ENCODE peak calls at places on chromosome 10, in four cellular contexts. P, M, O and J are unnamed samples.

GRCh38 chr10:123472606-123473005 is 193.5 kb upstream of the GPR26 start:
- DNase-seq in P (no peak), M (peak; percentile 82), O (no peak), J (peak; percentile 62)

GRCh38 chr10:17848646-17849045 is 39.5 kb downstream of the MRC1 start:
- DNase-seq in P (no peak), M (no peak), O (no peak), J (no peak)

GRCh38 chr10:26890956-26891355 is 30.2 kb upstream of the ABI1 start:
- DNase-seq in P (peak; percentile 84), M (peak; percentile 67), O (peak; percentile 37), J (peak; percentile 72)

GRCh38 chr10:72066318-72067284 is 21.8 kb downstream of the SPOCK2 start:
- DNase-seq in P (no peak), M (no peak), O (no peak), J (no peak)

GRCh38 chr10:18618995-18619394 is 32.4 kb downstream of the NSUN6 start:
- DNase-seq in P (no peak), M (no peak), O (no peak), J (no peak)

GRCh38 chr10:91050371-91051034 is 129.6 kb upstream of the ANKRD1 start:
- DNase-seq in P (no peak), M (no peak), O (no peak), J (no peak)

GRCh38 chr10:124465003-124465776 is 3.6 kb downstream of the LHPP start:
- DNase-seq in P (no peak), M (no peak), O (no peak), J (no peak)

GRCh38 chr10:85319826-85320225 is 991.4 kb downstream of the CCSER2 start:
- DNase-seq in P (no peak), M (no peak), O (no peak), J (no peak)

GRCh38 chr10:10794776-10795175 is 222.9 kb upstream of the CELF2 start:
- DNase-seq in P (no peak), M (no peak), O (no peak), J (no peak)